ENCODE peak calls at places on chromosome 9, in seven cellular contexts. U, V, J, A, G, E and F are unnamed samples.

GRCh38 chr9:113957778-113958430 is 81.8 kb downstream of the ZNF618 start:
- DNase-seq in G (no peak), V (peak; percentile 52), U (no peak), E (no peak), J (peak; percentile 28), A (no peak), F (no peak)

GRCh38 chr9:100587375-100587774 is 9.5 kb downstream of the CAVIN4 start:
- DNase-seq in G (no peak), V (no peak), E (no peak), J (no peak), A (no peak), U (no peak), F (no peak)

GRCh38 chr9:97527626-97528528 is 26.4 kb downstream of the TMOD1 start:
- DNase-seq in G (no peak), J (no peak), V (no peak), U (no peak), E (no peak), A (no peak), F (no peak)

GRCh38 chr9:995776-996175 is 19.3 kb downstream of the DMRT3 start:
- DNase-seq in U (no peak), E (no peak), V (no peak), J (no peak), G (no peak), A (no peak), F (no peak)

GRCh38 chr9:33466565-33467495 is 6.9 kb downstream of the NOL6 start:
- DNase-seq in A (peak; percentile 29), J (peak; percentile 82), V (peak; percentile 75), E (peak; percentile 79), G (peak; percentile 60), U (no peak), F (peak; percentile 63)

GRCh38 chr9:5557606-5558587 is 47.6 kb downstream of the PDCD1LG2 start:
- DNase-seq in A (no peak), J (no peak), G (peak; percentile 5), E (no peak), U (peak; percentile 96), V (no peak), F (no peak)

GRCh38 chr9:116223926-116224325 is 70.3 kb downstream of the PAPPA start:
- DNase-seq in G (no peak), E (no peak), A (no peak), U (no peak), J (no peak), V (no peak), F (no peak)

GRCh38 chr9:93568169-93568568 is 8.2 kb upstream of the PHF2 start:
- DNase-seq in V (no peak), G (no peak), E (no peak), U (no peak), J (no peak), A (no peak), F (no peak)

GRCh38 chr9:36091028-36091953 is 45.2 kb upstream of the GLIPR2 start:
- DNase-seq in J (no peak), G (no peak), A (no peak), V (no peak), U (no peak), E (no peak), F (no peak)

GRCh38 chr9:89850633-89851325 is 246.0 kb downstream of the GADD45G start:
- DNase-seq in U (no peak), J (no peak), E (no peak), G (no peak), V (no peak), A (no peak), F (no peak)

GRCh38 chr9:135567311-135567710 is 5.8 kb downstream of the PAEP start:
- DNase-seq in J (no peak), E (no peak), G (no peak), U (no peak), V (no peak), A (peak; percentile 42), F (no peak)

GRCh38 chr9:100411472-100412270 is 15.3 kb upstream of the MSANTD3 start:
- DNase-seq in J (peak; percentile 93), V (peak; percentile 99), A (peak; percentile 97), E (peak; percentile 79), U (peak; percentile 95), G (peak; percentile 76), F (peak; percentile 88)

GRCh38 chr9:79143211-79143610 is 428.6 kb upstream of the TLE4 start:
- DNase-seq in J (no peak), V (no peak), A (no peak), U (no peak), G (no peak), E (no peak), F (no peak)

GRCh38 chr9:85600675-85601263 is 141.0 kb downstream of the AGTPBP1 start:
- DNase-seq in G (no peak), A (no peak), U (no peak), J (no peak), V (no peak), E (no peak), F (no peak)

GRCh38 chr9:127583605-127584053 is 28.4 kb upstream of the STXBP1 start:
- DNase-seq in G (no peak), E (no peak), U (no peak), J (no peak), V (no peak), A (no peak), F (no peak)

GRCh38 chr9:24832307-24832706 is 286.6 kb upstream of the IZUMO3 start:
- DNase-seq in E (no peak), G (no peak), V (no peak), A (no peak), U (no peak), J (peak; percentile 7), F (peak; percentile 24)

GRCh38 chr9:127262621-127263020 is 2.0 kb upstream of the GARNL3 start:
- DNase-seq in J (no peak), V (no peak), G (no peak), A (no peak), E (no peak), U (no peak), F (no peak)

GRCh38 chr9:38357350-38358114 is 35.0 kb upstream of the ALDH1B1 start:
- DNase-seq in G (no peak), V (no peak), U (no peak), J (no peak), A (no peak), E (no peak), F (no peak)